ENCODE peak calls at places on chromosomes 5 and 9, in five cellular contexts. One of them, this sample, is unnamed.

GRCh38 chr5:155303134-155303533 is 289.6 kb downstream of the KIF4B start:
- DNase-seq in Karpas-422: no peak
- DNase-seq in SK-N-SH: no peak
- DNase-seq in fibroblast of lung: no peak
- DNase-seq in aorta: no peak
- DNase-seq in this sample: no peak

GRCh38 chr5:16809816-16810502 is 126.1 kb downstream of the MYO10 start:
- DNase-seq in aorta: no peak
- DNase-seq in SK-N-SH: no peak
- DNase-seq in Karpas-422: no peak
- DNase-seq in fibroblast of lung: peak; percentile 61
- DNase-seq in this sample: no peak

GRCh38 chr9:86990276-86990675 is 43.0 kb upstream of the GAS1 start:
- DNase-seq in Karpas-422: no peak
- DNase-seq in fibroblast of lung: peak; percentile 85
- DNase-seq in aorta: no peak
- DNase-seq in SK-N-SH: no peak
- DNase-seq in this sample: no peak

GRCh38 chr9:26888271-26888670 is 4.3 kb downstream of the CAAP1 start:
- DNase-seq in Karpas-422: no peak
- DNase-seq in SK-N-SH: no peak
- DNase-seq in fibroblast of lung: no peak
- DNase-seq in aorta: no peak
- DNase-seq in this sample: no peak

GRCh38 chr5:165630211-165630866 is 2124.9 kb downstream of the MAT2B start:
- DNase-seq in fibroblast of lung: peak; percentile 83
- DNase-seq in aorta: no peak
- DNase-seq in Karpas-422: peak; percentile 83
- DNase-seq in SK-N-SH: peak; percentile 69
- DNase-seq in this sample: peak; percentile 65

GRCh38 chr5:107218457-107219193 is 452.1 kb downstream of the EFNA5 start:
- DNase-seq in SK-N-SH: no peak
- DNase-seq in fibroblast of lung: no peak
- DNase-seq in Karpas-422: no peak
- DNase-seq in aorta: no peak
- DNase-seq in this sample: no peak

GRCh38 chr9:111096051-111096450 is 57.8 kb upstream of the LPAR1 start:
- DNase-seq in Karpas-422: no peak
- DNase-seq in fibroblast of lung: no peak
- DNase-seq in aorta: no peak
- DNase-seq in SK-N-SH: no peak
- DNase-seq in this sample: no peak

GRCh38 chr5:94288937-94289336 is 329.5 kb downstream of the KIAA0825 start:
- DNase-seq in fibroblast of lung: peak; percentile 58
- DNase-seq in aorta: no peak
- DNase-seq in SK-N-SH: no peak
- DNase-seq in Karpas-422: no peak
- DNase-seq in this sample: no peak

GRCh38 chr5:6508931-6509330 is 60.3 kb downstream of the UBE2QL1 start:
- DNase-seq in fibroblast of lung: no peak
- DNase-seq in SK-N-SH: no peak
- DNase-seq in Karpas-422: no peak
- DNase-seq in aorta: no peak
- DNase-seq in this sample: no peak

GRCh38 chr9:78235771-78236510 is at the start of gene CEP78:
- DNase-seq in Karpas-422: peak; percentile 96
- DNase-seq in fibroblast of lung: peak; percentile 91
- DNase-seq in aorta: peak; percentile 94
- DNase-seq in SK-N-SH: peak; percentile 93
- DNase-seq in this sample: peak; percentile 93

GRCh38 chr9:78235296-78235770 is 542 bp upstream of the CEP78 start:
- DNase-seq in SK-N-SH: peak; percentile 17
- DNase-seq in fibroblast of lung: peak; percentile 30
- DNase-seq in aorta: no peak
- DNase-seq in Karpas-422: peak; percentile 43
- DNase-seq in this sample: peak; percentile 26

GRCh38 chr9:78238061-78239038 is 2.5 kb downstream of the CEP78 start:
- DNase-seq in fibroblast of lung: no peak
- DNase-seq in Karpas-422: no peak
- DNase-seq in SK-N-SH: no peak
- DNase-seq in aorta: no peak
- DNase-seq in this sample: no peak

GRCh38 chr9:78236511-78236950 is 656 bp downstream of the CEP78 start:
- DNase-seq in SK-N-SH: no peak
- DNase-seq in Karpas-422: peak; percentile 72
- DNase-seq in fibroblast of lung: peak; percentile 9
- DNase-seq in aorta: no peak
- DNase-seq in this sample: no peak

GRCh38 chr9:78234810-78235209 is 1.1 kb upstream of the CEP78 start:
- DNase-seq in Karpas-422: no peak
- DNase-seq in SK-N-SH: no peak
- DNase-seq in aorta: no peak
- DNase-seq in fibroblast of lung: no peak
- DNase-seq in this sample: no peak
- H3K4me3 ChIP-seq in Karpas-422: peak overlapping the region; percentile 97
- H3K4me3 ChIP-seq in SK-N-SH: peak overlapping the region; percentile 98
- H3K4me3 ChIP-seq in aorta: peak overlapping the region; percentile 32
- H3K4me3 ChIP-seq in fibroblast of lung: peak overlapping the region; percentile 81
- H3K4me3 ChIP-seq in this sample: peak overlapping the region; percentile 97

DNA sequence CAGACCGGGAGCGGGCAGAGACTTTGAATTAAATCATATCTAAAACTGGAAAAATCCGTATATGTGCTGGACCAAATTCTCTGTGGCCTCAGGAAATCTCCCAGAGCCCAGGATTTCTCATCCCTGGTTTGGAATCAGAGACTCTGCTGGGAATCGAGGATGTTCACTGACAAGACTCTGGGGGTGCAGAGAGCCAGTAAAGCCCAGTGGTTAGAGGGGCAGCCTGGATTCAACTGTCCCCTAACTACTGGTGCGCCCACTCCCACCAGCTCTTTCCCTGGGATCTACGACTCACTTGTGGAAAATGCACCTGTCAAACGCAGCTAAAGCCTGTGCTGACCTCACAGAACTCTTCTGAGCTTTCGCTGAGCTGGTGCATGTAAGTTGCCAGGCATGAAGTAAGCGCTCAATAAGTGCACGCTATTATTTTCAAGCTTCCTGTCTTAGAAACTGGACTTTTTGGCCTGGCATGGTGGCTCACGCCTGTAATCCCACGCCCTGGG is 20.5 kb upstream of the TOR2A start:
- DNase-seq in fibroblast of lung: no peak
- DNase-seq in SK-N-SH: no peak
- DNase-seq in Karpas-422: no peak
- DNase-seq in aorta: no peak
- DNase-seq in this sample: no peak
- H3K36me3 ChIP-seq in fibroblast of lung: no peaks in the 10 kb centered on the region
- H3K36me3 ChIP-seq in SK-N-SH: no peaks in the 10 kb centered on the region
- H3K36me3 ChIP-seq in Karpas-422: no peaks in the 10 kb centered on the region
- H3K36me3 ChIP-seq in aorta: no peaks in the 10 kb centered on the region
- H3K36me3 ChIP-seq in this sample: no peaks in the 10 kb centered on the region

GRCh38 chr9:126614455-126615248 is 924 bp downstream of the LMX1B start:
- DNase-seq in aorta: no peak
- DNase-seq in fibroblast of lung: no peak
- DNase-seq in SK-N-SH: peak; percentile 57
- DNase-seq in Karpas-422: no peak
- DNase-seq in this sample: peak; percentile 79
- H3K27me3 ChIP-seq in aorta: no peaks in the 10 kb centered on the region
- H3K27me3 ChIP-seq in fibroblast of lung: peaks cover 79% of the 10 kb centered on the region
- H3K27me3 ChIP-seq in SK-N-SH: peaks cover 88% of the 10 kb centered on the region
- H3K27me3 ChIP-seq in Karpas-422: no peaks in the 10 kb centered on the region
- H3K27me3 ChIP-seq in this sample: peaks cover 92% of the 10 kb centered on the region

GRCh38 chr9:70868661-70869652 is 252.5 kb downstream of the TRPM3 start:
- DNase-seq in fibroblast of lung: no peak
- DNase-seq in aorta: no peak
- DNase-seq in Karpas-422: no peak
- DNase-seq in SK-N-SH: no peak
- DNase-seq in this sample: no peak
- H3K4me3 ChIP-seq in fibroblast of lung: no peak overlapping the region
- H3K4me3 ChIP-seq in aorta: peak overlapping the region; percentile 92
- H3K4me3 ChIP-seq in Karpas-422: no peak overlapping the region
- H3K4me3 ChIP-seq in SK-N-SH: peak overlapping the region; percentile 56
- H3K4me3 ChIP-seq in this sample: no peak overlapping the region

GRCh38 chr5:57259704-57260103 is 85.8 kb downstream of the GPBP1 start:
- DNase-seq in SK-N-SH: no peak
- DNase-seq in aorta: no peak
- DNase-seq in Karpas-422: no peak
- DNase-seq in fibroblast of lung: no peak
- DNase-seq in this sample: no peak

GRCh38 chr5:57262533-57262932 is 88.7 kb downstream of the GPBP1 start:
- DNase-seq in aorta: no peak
- DNase-seq in fibroblast of lung: no peak
- DNase-seq in SK-N-SH: no peak
- DNase-seq in Karpas-422: no peak
- DNase-seq in this sample: no peak

GRCh38 chr5:57258052-57258451 is 84.2 kb downstream of the GPBP1 start:
- DNase-seq in aorta: no peak
- DNase-seq in SK-N-SH: no peak
- DNase-seq in fibroblast of lung: no peak
- DNase-seq in Karpas-422: no peak
- DNase-seq in this sample: no peak

GRCh38 chr5:57258943-57259342 is 85.1 kb downstream of the GPBP1 start:
- DNase-seq in aorta: no peak
- DNase-seq in Karpas-422: no peak
- DNase-seq in SK-N-SH: no peak
- DNase-seq in fibroblast of lung: no peak
- DNase-seq in this sample: no peak
- H3K36me3 ChIP-seq in aorta: peaks cover 3% of the 10 kb centered on the region
- H3K36me3 ChIP-seq in Karpas-422: peaks cover 39% of the 10 kb centered on the region
- H3K36me3 ChIP-seq in SK-N-SH: peaks cover 50% of the 10 kb centered on the region
- H3K36me3 ChIP-seq in fibroblast of lung: peaks cover 2% of the 10 kb centered on the region
- H3K36me3 ChIP-seq in this sample: peaks cover 8% of the 10 kb centered on the region

GRCh38 chr5:125525356-125525755 is 778.9 kb upstream of the ZNF608 start:
- DNase-seq in fibroblast of lung: no peak
- DNase-seq in Karpas-422: no peak
- DNase-seq in aorta: no peak
- DNase-seq in SK-N-SH: no peak
- DNase-seq in this sample: no peak
- H3K27me3 ChIP-seq in fibroblast of lung: no peaks in the 10 kb centered on the region
- H3K27me3 ChIP-seq in Karpas-422: no peaks in the 10 kb centered on the region
- H3K27me3 ChIP-seq in aorta: no peaks in the 10 kb centered on the region
- H3K27me3 ChIP-seq in SK-N-SH: no peaks in the 10 kb centered on the region
- H3K27me3 ChIP-seq in this sample: no peaks in the 10 kb centered on the region

DNA sequence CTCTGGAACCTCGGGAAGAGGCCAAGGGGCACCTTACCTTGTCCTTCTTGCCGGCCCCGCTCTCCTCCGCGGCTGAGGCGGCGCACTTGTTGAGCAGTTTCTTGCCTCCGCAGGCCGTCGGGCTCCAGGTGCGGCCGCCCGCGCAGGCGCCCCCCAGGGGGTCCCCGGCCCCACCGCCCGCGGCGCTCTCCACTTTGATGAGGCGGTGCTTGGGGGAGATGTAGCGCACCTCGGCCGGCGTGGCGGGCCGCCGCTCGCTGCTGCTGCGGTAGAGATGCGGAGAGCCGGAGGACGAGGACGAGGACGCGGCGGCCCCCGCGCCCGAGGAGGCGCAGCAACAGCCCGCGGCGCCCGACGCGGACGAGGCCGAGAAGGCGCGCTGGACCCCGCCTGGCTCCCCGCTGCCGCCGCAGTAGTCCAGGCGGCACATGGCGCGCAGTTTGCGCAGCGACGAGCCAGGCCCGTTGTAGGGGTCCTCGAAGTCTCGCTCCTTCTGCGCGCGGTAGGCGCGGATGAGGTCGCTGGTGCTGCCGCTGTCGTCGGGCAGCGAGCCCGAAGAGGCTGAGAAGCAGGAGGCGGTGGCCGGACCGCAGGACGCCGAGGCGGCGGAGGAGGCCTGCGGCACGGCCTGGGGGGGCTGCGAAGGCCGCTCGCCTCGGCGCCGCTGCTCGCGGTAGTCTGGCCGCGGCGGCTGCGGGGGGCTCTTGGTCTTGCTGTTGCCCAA is 973 bp downstream of the SHB start:
- DNase-seq in fibroblast of lung: peak; percentile 14
- DNase-seq in SK-N-SH: peak; percentile 64
- DNase-seq in Karpas-422: no peak
- DNase-seq in aorta: peak; percentile 63
- DNase-seq in this sample: peak; percentile 74
- H3K4me3 ChIP-seq in fibroblast of lung: peak overlapping the region; percentile 59
- H3K4me3 ChIP-seq in SK-N-SH: peak overlapping the region; percentile 68
- H3K4me3 ChIP-seq in Karpas-422: peak overlapping the region; percentile 89
- H3K4me3 ChIP-seq in aorta: peak overlapping the region; percentile 96
- H3K4me3 ChIP-seq in this sample: peak overlapping the region; percentile 79

GRCh38 chr5:176947847-176948246 is 48.7 kb upstream of the HK3 start:
- DNase-seq in fibroblast of lung: no peak
- DNase-seq in aorta: no peak
- DNase-seq in SK-N-SH: no peak
- DNase-seq in Karpas-422: no peak
- DNase-seq in this sample: no peak
- H3K36me3 ChIP-seq in fibroblast of lung: peaks cover 5% of the 10 kb centered on the region
- H3K36me3 ChIP-seq in aorta: peaks cover 2% of the 10 kb centered on the region
- H3K36me3 ChIP-seq in SK-N-SH: peaks cover 57% of the 10 kb centered on the region
- H3K36me3 ChIP-seq in Karpas-422: peaks cover 47% of the 10 kb centered on the region
- H3K36me3 ChIP-seq in this sample: peaks cover 5% of the 10 kb centered on the region

GRCh38 chr5:112257961-112258360 is 161.1 kb downstream of the EPB41L4A start:
- DNase-seq in Karpas-422: no peak
- DNase-seq in fibroblast of lung: no peak
- DNase-seq in aorta: no peak
- DNase-seq in SK-N-SH: no peak
- DNase-seq in this sample: no peak
- H3K27me3 ChIP-seq in Karpas-422: no peaks in the 10 kb centered on the region
- H3K27me3 ChIP-seq in fibroblast of lung: no peaks in the 10 kb centered on the region
- H3K27me3 ChIP-seq in aorta: no peaks in the 10 kb centered on the region
- H3K27me3 ChIP-seq in SK-N-SH: no peaks in the 10 kb centered on the region
- H3K27me3 ChIP-seq in this sample: no peaks in the 10 kb centered on the region